ENCODE peak calls at places on chromosome 10, in five cellular contexts. One of them, this sample, is unnamed. For H3K4me1, the result is how much of the 10 kb centered on the place peaks cover.

GRCh38 chr10:75283150-75284096 is 47.7 kb upstream of the COMTD1 start:
- DNase-seq in spleen: no peak
- DNase-seq in adrenal gland: peak
- DNase-seq in right lobe of liver: no peak
- DNase-seq in Peyer's patch: peak
- DNase-seq in this sample: no peak

GRCh38 chr10:122474145-122474739 is 12.9 kb downstream of the HTRA1 start:
- DNase-seq in Peyer's patch: no peak
- DNase-seq in right lobe of liver: no peak
- DNase-seq in spleen: no peak
- DNase-seq in adrenal gland: peak
- DNase-seq in this sample: no peak

GRCh38 chr10:14074062-14074884 is 256.5 kb downstream of the FRMD4A start:
- DNase-seq in adrenal gland: peak
- DNase-seq in Peyer's patch: peak
- DNase-seq in right lobe of liver: peak
- DNase-seq in spleen: no peak
- DNase-seq in this sample: peak

GRCh38 chr10:21030096-21030495 is 133.0 kb upstream of the NEBL start:
- DNase-seq in right lobe of liver: no peak
- DNase-seq in adrenal gland: peak
- DNase-seq in Peyer's patch: no peak
- DNase-seq in spleen: no peak
- DNase-seq in this sample: no peak

GRCh38 chr10:16987129-16987670 is 142.4 kb downstream of the CUBN start:
- DNase-seq in spleen: no peak
- DNase-seq in Peyer's patch: no peak
- DNase-seq in adrenal gland: no peak
- DNase-seq in right lobe of liver: no peak
- DNase-seq in this sample: no peak

GRCh38 chr10:17023386-17024298 is 106.0 kb downstream of the CUBN start:
- DNase-seq in Peyer's patch: peak
- DNase-seq in spleen: no peak
- DNase-seq in right lobe of liver: no peak
- DNase-seq in adrenal gland: peak
- DNase-seq in this sample: peak

GRCh38 chr10:28331821-28332220 is 29.0 kb upstream of the MPP7 start:
- DNase-seq in Peyer's patch: no peak
- DNase-seq in right lobe of liver: no peak
- DNase-seq in spleen: no peak
- DNase-seq in adrenal gland: no peak
- DNase-seq in this sample: no peak

GRCh38 chr10:95513941-95514392 is 47.2 kb downstream of the SORBS1 start:
- DNase-seq in adrenal gland: peak
- DNase-seq in spleen: no peak
- DNase-seq in right lobe of liver: peak
- DNase-seq in Peyer's patch: no peak
- DNase-seq in this sample: peak

GRCh38 chr10:90417056-90417455 is 440.8 kb downstream of the HTR7 start:
- DNase-seq in adrenal gland: no peak
- DNase-seq in right lobe of liver: no peak
- DNase-seq in Peyer's patch: no peak
- DNase-seq in spleen: no peak
- DNase-seq in this sample: no peak

GRCh38 chr10:12077580-12078180 is 8.9 kb downstream of the DHTKD1 start:
- DNase-seq in Peyer's patch: no peak
- DNase-seq in spleen: no peak
- DNase-seq in right lobe of liver: no peak
- DNase-seq in adrenal gland: no peak
- DNase-seq in this sample: no peak

GRCh38 chr10:15739437-15739970 is 19.8 kb upstream of the ITGA8 start:
- DNase-seq in right lobe of liver: no peak
- DNase-seq in adrenal gland: no peak
- DNase-seq in spleen: no peak
- DNase-seq in Peyer's patch: no peak
- DNase-seq in this sample: no peak

GRCh38 chr10:74058658-74059057 is 60.7 kb downstream of the VCL start:
- DNase-seq in adrenal gland: no peak
- DNase-seq in Peyer's patch: no peak
- DNase-seq in right lobe of liver: no peak
- DNase-seq in spleen: no peak
- DNase-seq in this sample: no peak

GRCh38 chr10:130740788-130741785 is 570.4 kb downstream of the TCERG1L start:
- DNase-seq in adrenal gland: no peak
- DNase-seq in spleen: peak
- DNase-seq in Peyer's patch: peak
- DNase-seq in right lobe of liver: no peak
- DNase-seq in this sample: peak

GRCh38 chr10:48317321-48317990 is 11.0 kb downstream of the MAPK8 start:
- DNase-seq in Peyer's patch: no peak
- DNase-seq in spleen: no peak
- DNase-seq in adrenal gland: no peak
- DNase-seq in right lobe of liver: no peak
- DNase-seq in this sample: no peak

GRCh38 chr10:60645928-60646433 is 132.3 kb upstream of the CDK1 start:
- DNase-seq in Peyer's patch: no peak
- DNase-seq in right lobe of liver: no peak
- DNase-seq in spleen: no peak
- DNase-seq in adrenal gland: peak
- DNase-seq in this sample: no peak

GRCh38 chr10:27948191-27948590 is 50.7 kb downstream of the ODAD2 start:
- DNase-seq in spleen: no peak
- DNase-seq in right lobe of liver: no peak
- DNase-seq in adrenal gland: no peak
- DNase-seq in Peyer's patch: no peak
- DNase-seq in this sample: no peak

GRCh38 chr10:23344251-23344841 is at the start of gene C10orf67:
- DNase-seq in right lobe of liver: peak
- DNase-seq in spleen: peak
- DNase-seq in adrenal gland: peak
- DNase-seq in Peyer's patch: no peak
- DNase-seq in this sample: no peak

GRCh38 chr10:110860576-110861241 is 11.0 kb upstream of the PDCD4 start:
- DNase-seq in right lobe of liver: no peak
- DNase-seq in spleen: peak
- DNase-seq in Peyer's patch: peak
- DNase-seq in adrenal gland: no peak
- DNase-seq in this sample: no peak

GRCh38 chr10:28202941-28203352 is 99.9 kb downstream of the MPP7 start:
- DNase-seq in Peyer's patch: no peak
- DNase-seq in adrenal gland: no peak
- DNase-seq in right lobe of liver: no peak
- DNase-seq in spleen: no peak
- DNase-seq in this sample: no peak

GRCh38 chr10:3652886-3653285 is 132.1 kb downstream of the KLF6 start:
- DNase-seq in Peyer's patch: no peak
- DNase-seq in right lobe of liver: no peak
- DNase-seq in spleen: no peak
- DNase-seq in adrenal gland: no peak
- DNase-seq in this sample: no peak

GRCh38 chr10:129771024-129771423 is 193.1 kb downstream of the EBF3 start:
- DNase-seq in Peyer's patch: no peak
- DNase-seq in right lobe of liver: no peak
- DNase-seq in adrenal gland: no peak
- DNase-seq in spleen: peak
- DNase-seq in this sample: peak

GRCh38 chr10:8566737-8567136 is 512.2 kb downstream of the GATA3 start:
- DNase-seq in right lobe of liver: no peak
- DNase-seq in spleen: no peak
- DNase-seq in adrenal gland: no peak
- DNase-seq in Peyer's patch: no peak
- DNase-seq in this sample: no peak
- TF ChIP-seq POLR2A in right lobe of liver: no peak
- TF ChIP-seq POLR2A in spleen: no peak
- TF ChIP-seq POLR2A in adrenal gland: no peak
- TF ChIP-seq POLR2A in Peyer's patch: no peak
- TF ChIP-seq POLR2A in this sample: no peak

DNA sequence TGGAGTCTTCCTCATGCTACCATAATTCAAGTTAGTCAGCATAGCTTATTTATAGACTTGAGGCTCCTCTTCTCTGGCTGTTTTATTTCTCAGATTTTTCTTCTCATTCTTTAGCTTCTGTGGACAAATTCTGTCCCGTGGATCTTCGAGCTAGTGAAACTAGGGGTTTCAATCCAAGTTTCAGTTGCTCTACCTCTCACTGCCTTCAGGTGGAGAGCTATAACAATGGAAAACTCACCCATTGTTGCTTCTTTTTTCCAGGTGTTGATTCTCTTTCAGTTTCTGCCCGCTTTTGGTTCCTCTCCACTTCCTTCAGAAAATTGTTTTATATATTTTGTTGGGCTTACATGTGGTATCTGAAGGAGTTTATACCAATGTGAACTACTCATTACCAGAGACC is 266.0 kb downstream of the TCF7L2 start:
- DNase-seq in Peyer's patch: no peak
- DNase-seq in spleen: no peak
- DNase-seq in right lobe of liver: no peak
- DNase-seq in adrenal gland: no peak
- DNase-seq in this sample: no peak
- TF ChIP-seq CTCF in Peyer's patch: no peak
- TF ChIP-seq CTCF in spleen: no peak
- TF ChIP-seq CTCF in right lobe of liver: no peak
- TF ChIP-seq CTCF in adrenal gland: no peak
- TF ChIP-seq CTCF in this sample: no peak

GRCh38 chr10:119651514-119652327 is 541 bp downstream of the BAG3 start:
- DNase-seq in spleen: peak
- DNase-seq in adrenal gland: no peak
- DNase-seq in right lobe of liver: peak
- DNase-seq in Peyer's patch: no peak
- DNase-seq in this sample: peak

GRCh38 chr10:119652361-119652760 is 1.2 kb downstream of the BAG3 start:
- DNase-seq in Peyer's patch: no peak
- DNase-seq in spleen: no peak
- DNase-seq in right lobe of liver: no peak
- DNase-seq in adrenal gland: no peak
- DNase-seq in this sample: no peak

GRCh38 chr10:119650692-119651513 is at the start of gene BAG3:
- DNase-seq in spleen: peak
- DNase-seq in right lobe of liver: peak
- DNase-seq in Peyer's patch: peak
- DNase-seq in adrenal gland: peak
- DNase-seq in this sample: peak

GRCh38 chr10:119654540-119654939 is 3.4 kb downstream of the BAG3 start:
- DNase-seq in adrenal gland: no peak
- DNase-seq in Peyer's patch: no peak
- DNase-seq in right lobe of liver: peak
- DNase-seq in spleen: no peak
- DNase-seq in this sample: peak

DNA sequence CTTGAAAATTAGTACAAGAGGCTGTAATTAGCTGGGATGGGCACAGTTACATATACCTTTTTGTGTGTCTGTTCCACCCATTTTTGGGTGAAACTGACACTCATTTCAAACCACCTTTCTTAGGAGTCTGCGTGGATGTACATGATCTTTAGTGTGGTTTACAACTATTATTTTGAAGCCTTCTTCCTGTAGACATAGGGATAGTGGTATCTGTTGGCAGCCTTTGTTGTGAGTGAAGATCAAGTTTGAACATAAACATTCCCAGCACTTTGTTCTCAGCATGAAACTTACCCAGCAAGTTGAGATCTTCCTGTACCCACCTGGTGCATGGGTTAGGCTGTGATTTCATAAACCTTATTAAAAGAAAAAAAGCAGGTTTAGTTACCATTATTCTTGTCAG is 2.0 kb downstream of the BAG3 start:
- DNase-seq in spleen: no peak
- DNase-seq in adrenal gland: no peak
- DNase-seq in right lobe of liver: no peak
- DNase-seq in Peyer's patch: no peak
- DNase-seq in this sample: no peak
- H3K4me1 ChIP-seq in spleen: under half
- H3K4me1 ChIP-seq in adrenal gland: half or more
- H3K4me1 ChIP-seq in right lobe of liver: under half
- H3K4me1 ChIP-seq in Peyer's patch: under half
- H3K4me1 ChIP-seq in this sample: half or more

DNA sequence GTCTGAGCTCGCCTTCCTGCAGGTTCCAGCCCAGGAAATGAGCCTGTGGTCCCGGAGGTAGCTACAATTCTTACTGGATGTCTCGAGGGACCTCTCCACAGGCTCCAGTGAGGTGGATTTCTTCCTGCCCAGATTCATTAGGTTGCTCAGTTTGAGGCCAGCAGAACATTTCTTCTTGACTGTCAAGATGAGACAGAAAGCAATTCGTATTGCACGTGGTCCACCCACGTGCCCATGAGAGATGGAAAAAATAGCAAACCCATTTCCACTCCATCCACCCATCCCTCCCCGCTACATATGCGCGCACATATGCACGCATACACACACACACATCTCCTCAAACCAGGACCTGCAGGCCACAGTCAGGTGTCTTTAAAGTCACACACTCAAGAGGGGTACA is 68.7 kb downstream of the VWA2 start:
- DNase-seq in spleen: peak
- DNase-seq in right lobe of liver: no peak
- DNase-seq in adrenal gland: no peak
- DNase-seq in Peyer's patch: no peak
- DNase-seq in this sample: no peak
- TF ChIP-seq POLR2A in spleen: no peak
- TF ChIP-seq POLR2A in right lobe of liver: no peak
- TF ChIP-seq POLR2A in adrenal gland: no peak
- TF ChIP-seq POLR2A in Peyer's patch: no peak
- TF ChIP-seq POLR2A in this sample: no peak

GRCh38 chr10:79502561-79503309 is 9.6 kb upstream of the EIF5AL1 start:
- DNase-seq in adrenal gland: no peak
- DNase-seq in Peyer's patch: no peak
- DNase-seq in right lobe of liver: peak
- DNase-seq in spleen: no peak
- DNase-seq in this sample: no peak
- TF ChIP-seq CTCF in adrenal gland: no peak
- TF ChIP-seq CTCF in Peyer's patch: peak
- TF ChIP-seq CTCF in right lobe of liver: peak
- TF ChIP-seq CTCF in spleen: no peak
- TF ChIP-seq CTCF in this sample: no peak

This sample was measured in stomach.